ENCODE peak calls at places on chromosomes 13 and 19, in five cellular contexts. H is choroid plexus epithelial cell, E is IMR-90, U is neural progenitor cell, I is adrenal gland. V is an unnamed sample.

GRCh38 chr13:113493315-113493951 is 2.9 kb upstream of the DCUN1D2 start:
- DNase-seq in H (peak; percentile 97), I (no peak), E (peak; percentile 99), U (no peak), V (peak; percentile 82)

GRCh38 chr19:51708811-51709210 is 15.0 kb downstream of the HAS1 start:
- DNase-seq in I (no peak), U (no peak), H (no peak), E (no peak), V (no peak)

GRCh38 chr13:110455941-110456340 is 105.6 kb downstream of the RAB20 start:
- DNase-seq in E (peak; percentile 61), U (peak; percentile 87), I (peak; percentile 82), H (peak; percentile 86), V (peak; percentile 89)

GRCh38 chr13:65959305-65959704 is 1270.8 kb downstream of the PCDH9 start:
- DNase-seq in U (no peak), H (no peak), I (no peak), E (peak; percentile 28), V (no peak)

GRCh38 chr13:70108276-70108845 is at the start of gene KLHL1:
- DNase-seq in I (no peak), U (peak; percentile 28), E (no peak), H (no peak), V (no peak)

GRCh38 chr13:23630349-23631093 is 60.3 kb downstream of the TNFRSF19 start:
- DNase-seq in U (peak; percentile 61), I (no peak), E (no peak), H (no peak), V (peak; percentile 46)

GRCh38 chr13:34155931-34156607 is 338.1 kb downstream of the RFC3 start:
- DNase-seq in H (peak; percentile 57), U (no peak), E (peak; percentile 39), I (peak; percentile 51), V (peak; percentile 68)

GRCh38 chr19:51020988-51021651 is 1.6 kb upstream of the KLK10 start:
- DNase-seq in I (no peak), H (peak; percentile 75), U (peak; percentile 74), E (peak; percentile 51), V (peak; percentile 61)

GRCh38 chr19:16200776-16201391 is 3.2 kb downstream of the AP1M1 start:
- DNase-seq in H (no peak), I (no peak), E (no peak), U (no peak), V (no peak)

GRCh38 chr13:33610471-33611015 is 207.4 kb upstream of the RFC3 start:
- DNase-seq in I (peak; percentile 49), H (peak; percentile 5), E (no peak), U (peak; percentile 58), V (no peak)

GRCh38 chr13:99004931-99005330 is 27.1 kb upstream of the DOCK9 start:
- DNase-seq in H (no peak), I (no peak), E (no peak), U (no peak), V (no peak)

GRCh38 chr13:32253911-32254399 is 61.2 kb downstream of the ZAR1L start:
- DNase-seq in U (no peak), E (no peak), I (no peak), H (no peak), V (no peak)

GRCh38 chr13:40271931-40272775 is 394.3 kb downstream of the FOXO1 start:
- DNase-seq in H (peak; percentile 94), U (no peak), E (peak; percentile 22), I (peak; percentile 33), V (peak; percentile 44)

GRCh38 chr19:28504139-28504538 is 708.8 kb downstream of the UQCRFS1 start:
- DNase-seq in E (no peak), H (peak; percentile 55), U (no peak), I (no peak), V (no peak)

GRCh38 chr19:20179946-20180345 is 12.9 kb downstream of the ZNF486 start:
- DNase-seq in U (no peak), I (no peak), E (no peak), H (no peak), V (no peak)

GRCh38 chr13:76210262-76210661 is 574.1 kb downstream of the LMO7 start:
- DNase-seq in I (no peak), E (no peak), H (peak; percentile 9), U (no peak), V (no peak)

GRCh38 chr13:113548778-113549621 is 35.6 kb upstream of the TFDP1 start:
- DNase-seq in I (no peak), E (no peak), H (no peak), U (no peak), V (no peak)

GRCh38 chr19:3387645-3388589 is 21.5 kb downstream of the NFIC start:
- DNase-seq in H (no peak), E (peak; percentile 39), U (no peak), I (peak; percentile 93), V (peak; percentile 46)

GRCh38 chr19:45568732-45569131 is 15.9 kb downstream of the OPA3 start:
- DNase-seq in E (peak; percentile 67), H (peak; percentile 73), I (no peak), U (no peak), V (peak; percentile 26)

GRCh38 chr13:80359459-80360297 is 18.8 kb upstream of the SPRY2 start:
- DNase-seq in E (no peak), U (peak; percentile 95), H (peak; percentile 19), I (no peak), V (no peak)

GRCh38 chr13:73321039-73321438 is 262.2 kb downstream of the KLF5 start:
- DNase-seq in U (no peak), I (no peak), E (no peak), H (no peak), V (no peak)

GRCh38 chr19:1782501-1782900 is 29.2 kb downstream of the ONECUT3 start:
- DNase-seq in E (no peak), U (no peak), H (no peak), I (no peak), V (no peak)

GRCh38 chr19:1783354-1783753 is 28.7 kb downstream of the ATP8B3 start:
- DNase-seq in H (no peak), E (no peak), U (no peak), I (no peak), V (no peak)

GRCh38 chr19:1779604-1779973 is 26.3 kb downstream of the ONECUT3 start:
- DNase-seq in U (no peak), I (no peak), H (no peak), E (no peak), V (no peak)

GRCh38 chr19:1777149-1777548 is 23.8 kb downstream of the ONECUT3 start:
- DNase-seq in U (no peak), E (no peak), H (no peak), I (no peak), V (no peak)

GRCh38 chr19:1780272-1780957 is 27.1 kb downstream of the ONECUT3 start:
- DNase-seq in E (peak; percentile 16), U (no peak), H (peak; percentile 38), I (no peak), V (no peak)
- TF ChIP-seq CTCF in E (peak; percentile 28), U (no peak), H (peak; percentile 44), I (no peak), V (no peak)

GRCh38 chr13:58712191-58712590 is 1080.6 kb downstream of the PCDH17 start:
- DNase-seq in E (no peak), I (no peak), U (peak; percentile 80), H (no peak), V (no peak)
- TF ChIP-seq CTCF in E (no peak), I (no peak), U (peak; percentile 55), H (no peak), V (no peak)

GRCh38 chr19:10820173-10820572 is 15.8 kb downstream of the TMED1 start:
- DNase-seq in I (no peak), E (no peak), U (no peak), H (no peak), V (peak; percentile 8)
- TF ChIP-seq CTCF in I (peak; percentile 9), E (peak; percentile 31), U (peak; percentile 20), H (peak; percentile 57), V (peak; percentile 3)

DNA sequence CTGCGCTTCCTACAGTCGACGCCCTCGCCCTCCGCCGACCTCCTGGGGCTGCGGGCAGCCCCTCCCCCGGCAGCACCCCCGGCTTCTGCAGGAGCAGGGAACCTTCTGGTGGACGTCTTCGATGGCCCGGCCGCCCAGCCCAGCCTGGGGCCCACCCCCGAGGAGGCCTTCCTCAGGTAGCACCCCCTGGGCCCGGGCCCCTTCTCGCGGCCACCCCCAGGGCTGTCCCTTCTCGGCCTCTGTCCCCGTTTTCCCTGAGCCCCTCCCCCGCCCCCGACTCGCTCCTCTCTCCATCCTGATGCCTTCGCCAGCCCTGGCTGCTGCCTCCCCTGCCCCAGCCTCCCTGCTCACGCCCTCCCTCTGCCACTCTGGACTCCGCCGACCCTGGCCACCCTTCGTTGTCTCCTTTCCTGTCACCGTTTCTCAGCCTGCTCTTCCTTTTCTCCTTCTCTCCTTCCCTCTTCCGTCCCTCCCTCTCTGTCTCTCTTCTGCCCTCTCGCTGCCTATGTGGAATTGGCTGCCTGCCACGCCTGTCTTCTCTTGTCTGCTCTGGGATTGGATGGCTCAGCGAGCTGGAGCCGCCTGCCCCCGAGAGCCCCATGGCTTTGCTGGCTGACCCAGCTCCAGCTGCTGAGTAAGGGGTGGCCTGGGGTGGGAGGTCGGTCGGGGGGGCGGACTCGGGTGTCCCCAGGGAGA is 11.0 kb downstream of the FUZ start:
- DNase-seq in U (peak; percentile 84), H (peak; percentile 93), E (peak; percentile 86), I (peak; percentile 97), V (peak; percentile 87)
- TF ChIP-seq CTCF in U (peak; percentile 11), H (peak; percentile 73), E (peak; percentile 38), I (peak; percentile 38), V (peak; percentile 26)

GRCh38 chr19:53308339-53308811 is 25.2 kb upstream of the ZNF845 start:
- DNase-seq in E (no peak), I (no peak), H (peak; percentile 37), U (peak; percentile 67), V (peak; percentile 55)
- TF ChIP-seq CTCF in E (no peak), I (peak; percentile 37), H (peak; percentile 63), U (peak; percentile 71), V (peak; percentile 67)